ENCODE peak calls at places on chromosomes 16 and 17, in five cellular contexts. B is K562, K is A549, T is HepG2, V is endothelial cell of umbilical vein. I is an unnamed sample.

GRCh38 chr17:2684549-2684948 is 27.0 kb downstream of the CLUH start:
- DNase-seq in B (no peak), T (no peak), V (no peak), K (no peak), I (no peak)

GRCh38 chr16:87064731-87065720 is 252.2 kb downstream of the C16orf95 start:
- DNase-seq in V (peak; percentile 83), T (no peak), B (no peak), K (no peak), I (peak; percentile 92)

GRCh38 chr16:4979164-4979563 is 21.0 kb downstream of the SEC14L5 start:
- DNase-seq in K (no peak), V (no peak), T (no peak), B (no peak), I (no peak)

GRCh38 chr17:2435181-2435741 is 34.4 kb upstream of the MNT start:
- DNase-seq in V (no peak), K (no peak), B (no peak), T (no peak), I (no peak)

GRCh38 chr17:74524751-74525725 is 6.2 kb downstream of the CD300LB start:
- DNase-seq in V (no peak), K (no peak), T (no peak), B (no peak), I (no peak)

GRCh38 chr17:80637286-80637703 is 92.7 kb downstream of the RPTOR start:
- DNase-seq in V (no peak), T (no peak), B (no peak), K (no peak), I (no peak)

GRCh38 chr16:83393196-83393981 is 414.4 kb upstream of the HSBP1 start:
- DNase-seq in K (no peak), B (peak; percentile 39), V (no peak), T (no peak), I (peak; percentile 11)

GRCh38 chr17:76968707-76969597 is 100.7 kb downstream of the MGAT5B start:
- DNase-seq in K (no peak), B (no peak), T (no peak), V (no peak), I (peak; percentile 49)

GRCh38 chr17:6361733-6362132 is 73.2 kb downstream of the AIPL1 start:
- DNase-seq in B (peak; percentile 36), K (peak; percentile 35), T (no peak), V (peak; percentile 57), I (no peak)

GRCh38 chr16:53829186-53829747 is 125.3 kb downstream of the FTO start:
- DNase-seq in V (no peak), T (no peak), B (no peak), K (no peak), I (no peak)

GRCh38 chr17:7045492-7046126 is 1.7 kb upstream of the SLC16A11 start:
- DNase-seq in V (peak; percentile 89), K (peak; percentile 76), B (no peak), T (peak; percentile 80), I (peak; percentile 76)

GRCh38 chr16:19907161-19907992 is 22.7 kb upstream of the GPRC5B start:
- DNase-seq in B (peak; percentile 82), V (peak; percentile 73), K (peak; percentile 67), T (peak; percentile 67), I (peak; percentile 70)

GRCh38 chr17:5234645-5235576 is at the start of gene SCIMP:
- DNase-seq in B (no peak), T (no peak), K (no peak), V (no peak), I (peak; percentile 77)

GRCh38 chr16:1316033-1316405 is 6.6 kb downstream of the UBE2I start:
- DNase-seq in B (no peak), K (no peak), V (no peak), T (no peak), I (no peak)

GRCh38 chr16:10521681-10522274 is 58.6 kb downstream of the EMP2 start:
- DNase-seq in T (peak; percentile 79), V (peak; percentile 49), B (peak; percentile 68), K (peak; percentile 45), I (peak; percentile 70)

GRCh38 chr16:28057949-28058348 is 5.6 kb downstream of the GSG1L start:
- DNase-seq in T (no peak), V (no peak), K (no peak), B (no peak), I (no peak)

GRCh38 chr17:1972429-1973160 is 52.5 kb downstream of the RTN4RL1 start:
- DNase-seq in V (peak; percentile 13), B (no peak), K (no peak), T (no peak), I (peak; percentile 11)

GRCh38 chr16:29007865-29008593 is 23.2 kb downstream of the LAT start:
- DNase-seq in V (no peak), B (peak; percentile 42), T (no peak), K (no peak), I (peak; percentile 65)

GRCh38 chr17:8140058-8140412 is 12.2 kb downstream of the PER1 start:
- DNase-seq in T (no peak), K (no peak), B (no peak), V (no peak), I (no peak)

GRCh38 chr17:8137645-8138342 is 13.9 kb upstream of the HES7 start:
- DNase-seq in T (no peak), B (no peak), K (no peak), V (no peak), I (no peak)

GRCh38 chr17:8138672-8139371 is 13.4 kb downstream of the PER1 start:
- DNase-seq in T (peak; percentile 96), V (peak; percentile 98), K (peak; percentile 93), B (peak; percentile 73), I (peak; percentile 93)

GRCh38 chr17:8140413-8141029 is 11.7 kb downstream of the PER1 start:
- DNase-seq in B (no peak), T (no peak), V (no peak), K (no peak), I (no peak)

GRCh38 chr17:8138366-8138671 is 13.9 kb downstream of the PER1 start:
- DNase-seq in T (no peak), B (no peak), V (no peak), K (no peak), I (no peak)
- H3K4me3 ChIP-seq in T (peak overlapping the region; percentile 56), B (peak overlapping the region; percentile 59), V (no peak overlapping the region), K (peak overlapping the region; percentile 43), I (peak overlapping the region; percentile 55)

GRCh38 chr17:17304521-17304985 is 1.4 kb downstream of the NT5M start:
- DNase-seq in B (no peak), T (no peak), V (no peak), K (no peak), I (peak; percentile 74)

GRCh38 chr17:17305282-17305801 is 2.2 kb downstream of the NT5M start:
- DNase-seq in K (no peak), V (no peak), T (peak; percentile 33), B (peak; percentile 38), I (peak; percentile 94)

GRCh38 chr17:17303847-17304490 is 796 bp downstream of the NT5M start:
- DNase-seq in B (no peak), K (no peak), V (no peak), T (no peak), I (no peak)

GRCh38 chr17:17300624-17301568 is 2.3 kb upstream of the NT5M start:
- DNase-seq in T (no peak), B (no peak), V (peak; percentile 47), K (peak; percentile 93), I (peak; percentile 72)

DNA sequence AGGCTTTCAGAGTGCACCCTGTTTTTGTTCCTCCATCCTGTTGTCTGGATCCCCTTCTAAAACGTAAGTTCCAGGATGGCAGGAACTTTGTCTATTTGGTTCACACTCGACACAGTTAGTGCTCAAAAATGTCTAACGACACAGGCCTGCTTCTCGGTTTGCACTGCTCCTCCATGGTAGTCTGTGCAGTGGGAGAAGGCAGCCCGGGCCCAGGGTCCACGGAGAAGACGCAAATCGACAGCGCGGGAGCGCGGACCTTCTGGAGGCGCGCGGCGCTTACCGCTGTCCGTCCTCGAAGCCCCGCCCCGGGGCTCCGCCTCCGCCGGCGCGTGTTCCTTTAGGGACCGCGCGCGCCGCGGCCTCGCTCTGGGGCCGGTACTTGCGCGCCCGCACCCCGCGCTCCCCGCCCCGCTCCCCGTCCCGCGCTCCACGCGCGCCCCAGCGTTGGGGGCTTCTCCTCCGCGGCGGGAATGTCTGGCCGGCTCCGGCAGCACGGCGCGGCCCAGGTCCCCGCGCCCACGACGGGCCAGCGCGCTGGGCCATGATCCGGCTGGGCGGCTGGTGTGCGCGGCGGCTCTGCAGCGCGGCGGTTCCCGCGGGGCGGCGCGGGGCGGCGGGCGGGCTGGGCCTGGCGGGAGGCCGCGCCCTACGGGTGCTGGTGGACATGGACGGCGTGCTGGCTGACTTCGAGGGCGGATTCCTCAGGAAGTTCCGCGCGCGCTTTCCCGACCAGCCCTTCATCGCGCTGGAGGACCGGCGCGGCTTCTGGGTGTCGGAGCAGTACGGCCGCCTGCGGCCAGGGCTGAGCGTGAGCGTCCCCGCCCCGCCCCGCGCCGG is at the start of gene NT5M:
- DNase-seq in T (peak; percentile 34), K (peak; percentile 91), V (peak; percentile 60), B (peak; percentile 86), I (peak; percentile 93)
- TF ChIP-seq MYC in T (peak; percentile 31), K (peak; percentile 52), V (no peak), B (no peak), I (peak; percentile 67)

GRCh38 chr17:73093286-73093685 is 798 bp upstream of the SLC39A11 start:
- DNase-seq in V (no peak), B (no peak), T (no peak), K (no peak), I (no peak)

GRCh38 chr17:73090396-73091202 is 1.9 kb downstream of the SLC39A11 start:
- DNase-seq in K (no peak), V (no peak), T (peak; percentile 94), B (no peak), I (no peak)

GRCh38 chr17:73091770-73092517 is 544 bp downstream of the SLC39A11 start:
- DNase-seq in T (peak; percentile 67), B (peak; percentile 64), V (peak; percentile 28), K (peak; percentile 74), I (peak; percentile 60)

GRCh38 chr17:73091410-73091769 is 1.1 kb downstream of the SLC39A11 start:
- DNase-seq in K (no peak), B (no peak), T (no peak), V (no peak), I (no peak)

DNA sequence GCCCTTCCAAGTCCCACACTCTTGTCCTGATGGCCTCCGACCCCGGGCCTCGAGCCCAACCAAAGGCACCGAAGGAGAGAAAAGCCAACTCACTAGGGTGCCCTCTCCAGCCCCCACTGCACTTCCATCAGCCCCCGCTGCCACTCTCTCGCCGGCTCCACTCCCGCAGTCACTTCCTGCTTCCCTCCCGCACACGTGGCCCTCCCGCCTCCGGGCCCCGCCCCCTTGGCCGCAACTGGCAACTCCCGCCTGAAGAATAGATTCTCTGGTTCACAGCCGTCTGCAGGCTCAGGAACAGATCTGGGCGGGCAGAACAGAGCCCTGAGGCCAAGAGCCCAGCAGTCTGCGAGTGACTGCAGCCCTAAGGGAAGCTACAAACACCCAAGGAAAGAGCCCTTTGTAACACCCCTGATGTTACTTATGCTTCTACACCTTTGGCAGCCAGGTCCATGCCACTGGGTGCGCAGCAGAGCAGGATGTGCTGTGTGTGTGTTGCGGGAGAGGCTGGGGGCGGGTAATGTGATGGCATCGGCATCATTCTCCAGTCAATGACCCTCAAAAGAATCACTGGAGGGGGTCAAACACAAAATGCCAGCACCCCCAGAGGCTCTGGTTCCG is at the start of gene SLC39A11:
- DNase-seq in K (peak; percentile 96), B (peak; percentile 94), T (peak; percentile 92), V (peak; percentile 92), I (peak; percentile 98)
- TF ChIP-seq POLR2A in K (peak; percentile 93), B (peak; percentile 82), T (peak; percentile 79), V (peak; percentile 73), I (peak; percentile 23)

DNA sequence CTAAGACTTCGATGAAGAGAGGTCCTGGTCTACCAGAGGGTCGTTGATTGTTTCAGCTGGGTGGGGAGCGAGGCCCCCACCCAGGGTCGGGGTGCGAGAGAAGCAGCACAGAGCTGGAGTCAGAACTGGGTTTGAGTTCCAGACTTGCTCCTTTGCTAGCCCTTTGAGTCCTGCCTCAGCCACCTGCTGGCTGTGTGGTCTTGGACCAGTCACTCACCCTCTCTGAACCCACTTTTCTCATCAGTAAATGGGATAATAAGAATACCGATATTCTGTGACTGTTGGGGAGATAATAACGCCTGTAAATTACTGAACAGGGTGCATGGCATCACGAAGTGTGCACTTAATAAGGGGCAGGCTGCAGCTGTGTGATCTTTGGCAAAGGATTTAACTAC is 427 bp upstream of the MMP28 start:
- DNase-seq in T (no peak), V (no peak), K (no peak), B (no peak), I (no peak)
- H3K4me3 ChIP-seq in T (no peak overlapping the region), V (peak overlapping the region; percentile 46), K (peak overlapping the region; percentile 56), B (no peak overlapping the region), I (no peak overlapping the region)

I was measured in NB4.